ENCODE peak calls at places on chromosomes 1 and 21, in four cellular contexts. F is keratinocyte, B is fibroblast of the aortic adventitia, E is IMR-90. G is an unnamed sample.

GRCh38 chr21:42389449-42389835 is 6.4 kb downstream of the TMPRSS3 start:
- DNase-seq in B (no peak), E (no peak), F (no peak), G (no peak)

GRCh38 chr1:81801834-81802531 is 1.2 kb downstream of the ADGRL2 start:
- DNase-seq in E (peak; percentile 40), B (peak; percentile 68), F (no peak), G (peak; percentile 61)

GRCh38 chr1:107220036-107220435 is 79.2 kb downstream of the NTNG1 start:
- DNase-seq in F (no peak), E (no peak), B (no peak), G (no peak)

GRCh38 chr1:152227310-152227928 is 3.4 kb upstream of the HRNR start:
- DNase-seq in E (peak; percentile 2), F (no peak), B (peak; percentile 25), G (peak; percentile 29)

GRCh38 chr1:236421022-236421421 is 26.9 kb downstream of the EDARADD start:
- DNase-seq in B (no peak), F (peak; percentile 21), E (no peak), G (peak; percentile 8)

GRCh38 chr21:42421018-42421793 is 17.5 kb downstream of the UBASH3A start:
- DNase-seq in B (no peak), F (no peak), E (no peak), G (no peak)

GRCh38 chr1:223216482-223217205 is 73.6 kb upstream of the TLR5 start:
- DNase-seq in F (no peak), E (no peak), B (no peak), G (no peak)

GRCh38 chr1:202599669-202600431 is 110.4 kb downstream of the SYT2 start:
- DNase-seq in E (peak; percentile 84), B (peak; percentile 85), F (peak; percentile 53), G (peak; percentile 88)

GRCh38 chr21:29105218-29105617 is 25.2 kb upstream of the MAP3K7CL start:
- DNase-seq in F (peak; percentile 76), E (peak; percentile 63), B (peak; percentile 43), G (peak; percentile 48)

GRCh38 chr1:200738733-200739498 is at the start of gene CAMSAP2:
- DNase-seq in B (peak; percentile 82), E (peak; percentile 86), F (no peak), G (peak; percentile 93)

GRCh38 chr1:9371951-9372350 is 79.3 kb downstream of the SPSB1 start:
- DNase-seq in E (no peak), B (no peak), F (no peak), G (no peak)

GRCh38 chr1:203362561-203363055 is 11.7 kb upstream of the FMOD start:
- DNase-seq in F (no peak), E (no peak), B (no peak), G (no peak)

GRCh38 chr1:178706467-178706866 is 18.6 kb upstream of the RALGPS2 start:
- DNase-seq in E (peak; percentile 79), F (no peak), B (peak; percentile 77), G (peak; percentile 70)

GRCh38 chr21:32359719-32360260 is 33.0 kb downstream of the URB1 start:
- DNase-seq in B (no peak), F (no peak), E (no peak), G (peak; percentile 21)

GRCh38 chr1:44807364-44808062 is 362 bp upstream of the DYNLT4 start:
- DNase-seq in B (peak; percentile 100), E (peak; percentile 99), F (peak; percentile 96), G (peak; percentile 100)

GRCh38 chr1:241074507-241074906 is 282.5 kb downstream of the RGS7 start:
- DNase-seq in B (no peak), E (no peak), F (no peak), G (no peak)

GRCh38 chr1:74508449-74508848 is 4.0 kb downstream of the LRRC53 start:
- DNase-seq in F (no peak), B (no peak), E (no peak), G (no peak)

GRCh38 chr1:63773815-63774616 is at the start of gene ROR1:
- DNase-seq in F (no peak), E (peak; percentile 76), B (peak; percentile 80), G (peak; percentile 87)

GRCh38 chr1:179153217-179153616 is 71.3 kb downstream of the TOR3A start:
- DNase-seq in E (peak; percentile 16), F (no peak), B (peak; percentile 61), G (no peak)

GRCh38 chr1:185073725-185074124 is 28.4 kb downstream of the RNF2 start:
- DNase-seq in E (peak; percentile 2), B (peak; percentile 27), F (no peak), G (peak; percentile 9)

GRCh38 chr1:207863893-207864535 is 46.9 kb downstream of the CD34 start:
- DNase-seq in F (no peak), B (no peak), E (no peak), G (no peak)

GRCh38 chr1:54318415-54318814 is 87.8 kb downstream of the SSBP3 start:
- DNase-seq in F (no peak), B (no peak), E (no peak), G (no peak)

GRCh38 chr1:228871314-228872061 is 136.2 kb downstream of the RHOU start:
- DNase-seq in E (no peak), F (no peak), B (no peak), G (no peak)

GRCh38 chr1:228089520-228090380 is 7.2 kb downstream of the ARF1 start:
- DNase-seq in F (no peak), E (no peak), B (no peak), G (no peak)

GRCh38 chr1:8510041-8510823 is 192.3 kb downstream of the SLC45A1 start:
- DNase-seq in F (no peak), B (peak; percentile 92), E (peak; percentile 88), G (peak; percentile 67)

GRCh38 chr1:24720152-24720551 is 25.1 kb upstream of the CLIC4 start:
- DNase-seq in E (peak; percentile 85), F (no peak), B (peak; percentile 97), G (peak; percentile 96)

GRCh38 chr1:67646145-67647035 is 38.6 kb upstream of the GADD45A start:
- DNase-seq in B (peak; percentile 53), E (peak; percentile 23), F (no peak), G (peak; percentile 33)

GRCh38 chr21:45556645-45557601 is 14.7 kb upstream of the SLC19A1 start:
- DNase-seq in B (peak; percentile 18), E (no peak), F (no peak), G (no peak)

GRCh38 chr1:198258491-198258890 is 101.7 kb downstream of the NEK7 start:
- DNase-seq in F (no peak), E (peak; percentile 87), B (peak; percentile 71), G (peak; percentile 70)

GRCh38 chr1:169486281-169486904 is 649 bp upstream of the SLC19A2 start:
- DNase-seq in E (peak; percentile 66), F (no peak), B (peak; percentile 86), G (peak; percentile 66)

GRCh38 chr1:89952021-89952995 is 42.6 kb upstream of the ZNF326 start:
- DNase-seq in B (peak; percentile 59), E (peak; percentile 90), F (no peak), G (peak; percentile 48)

GRCh38 chr21:27631471-27631870 is 664.6 kb upstream of the ADAMTS5 start:
- DNase-seq in E (peak; percentile 72), F (no peak), B (peak; percentile 62), G (peak; percentile 30)

GRCh38 chr1:84037758-84038611 is 39.1 kb upstream of the TTLL7 start:
- DNase-seq in F (no peak), B (no peak), E (no peak), G (no peak)

GRCh38 chr1:23930861-23931471 is 17.8 kb upstream of the CNR2 start:
- DNase-seq in B (peak; percentile 65), F (no peak), E (peak; percentile 59), G (peak; percentile 64)

DNA sequence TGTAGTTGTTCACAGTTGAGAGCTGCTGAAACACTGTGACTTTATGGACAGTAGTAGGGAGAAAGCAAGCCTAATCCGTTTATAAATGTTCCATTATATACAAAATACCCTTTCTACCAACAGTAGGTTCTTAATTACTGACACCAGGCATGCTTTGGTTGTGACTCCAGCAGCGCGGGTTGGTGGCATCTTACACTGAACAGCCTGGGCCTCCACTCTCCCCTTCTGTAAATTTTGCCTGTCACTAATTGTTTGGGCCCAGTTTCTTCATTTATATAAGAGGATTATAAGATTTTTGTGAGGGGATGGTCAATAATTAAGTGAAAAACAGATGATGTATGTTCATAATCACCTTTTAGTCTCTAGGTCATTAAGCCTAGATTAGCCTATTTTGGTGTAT is 58.2 kb downstream of the ITSN1 start:
- DNase-seq in F (no peak), B (no peak), E (no peak), G (no peak)
- TF ChIP-seq CTCF in F (no peak), B (no peak), E (no peak), G (no peak)

DNA sequence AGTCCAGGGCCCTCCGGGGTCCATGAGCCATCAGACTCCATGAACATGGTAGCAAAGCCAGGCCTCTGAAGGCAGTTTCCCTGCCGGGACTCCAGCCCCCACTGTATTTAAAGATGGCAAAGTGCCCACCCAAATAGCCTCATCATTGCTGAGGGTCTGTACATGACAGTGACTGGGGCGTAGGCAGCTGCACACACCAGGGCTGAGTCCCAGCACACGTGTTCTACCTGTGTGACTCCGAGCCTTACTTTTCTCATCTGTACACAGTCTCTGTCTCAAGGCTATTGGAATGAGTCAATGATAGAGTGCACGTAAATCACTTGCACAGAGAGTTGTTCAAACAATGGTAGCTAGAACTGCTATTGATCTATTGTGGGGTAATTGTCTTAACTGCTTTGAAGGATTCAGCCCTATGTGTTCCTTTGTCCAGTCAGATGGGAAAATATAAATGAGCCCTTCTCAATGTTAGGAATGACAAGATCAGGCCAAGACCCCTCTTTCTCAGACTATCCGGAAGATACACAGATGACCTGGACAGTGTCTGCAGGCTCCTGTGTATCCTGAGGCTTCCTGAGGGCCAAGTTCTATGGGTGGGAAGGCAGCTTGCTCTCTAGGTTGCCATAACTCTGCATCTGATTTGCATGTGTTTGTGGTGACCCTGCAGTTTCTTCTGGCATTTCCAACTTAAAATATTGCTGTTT is 48.9 kb downstream of the RASSF5 start:
- DNase-seq in E (no peak), B (no peak), F (no peak), G (no peak)
- H3K4me3 ChIP-seq in E (no peak overlapping the region), B (no peak overlapping the region), F (no peak overlapping the region), G (no peak overlapping the region)

GRCh38 chr1:145730900-145731299 is 11.6 kb downstream of the CD160 start:
- DNase-seq in F (no peak), E (no peak), B (no peak), G (no peak)
- TF ChIP-seq CTCF in F (no peak), E (no peak), B (no peak), G (no peak)

GRCh38 chr1:16205333-16205671 is 7.2 kb downstream of the ARHGEF19 start:
- DNase-seq in E (no peak), F (no peak), B (no peak), G (no peak)

GRCh38 chr1:16205891-16206546 is 6.4 kb downstream of the ARHGEF19 start:
- DNase-seq in B (no peak), F (no peak), E (no peak), G (no peak)

GRCh38 chr1:16207318-16208269 is 4.9 kb downstream of the ARHGEF19 start:
- DNase-seq in E (no peak), F (no peak), B (no peak), G (no peak)

GRCh38 chr1:16208270-16208987 is 4.0 kb downstream of the ARHGEF19 start:
- DNase-seq in B (peak; percentile 31), E (peak; percentile 31), F (no peak), G (peak; percentile 29)

GRCh38 chr1:16206547-16207317 is 5.7 kb downstream of the ARHGEF19 start:
- DNase-seq in E (peak; percentile 98), F (peak; percentile 89), B (peak; percentile 98), G (peak; percentile 99)
- H3K4me3 ChIP-seq in E (peak overlapping the region; percentile 32), F (peak overlapping the region; percentile 72), B (peak overlapping the region; percentile 68), G (peak overlapping the region; percentile 55)

GRCh38 chr1:245277276-245277675 is 122.5 kb downstream of the KIF26B start:
- DNase-seq in B (no peak), F (no peak), E (no peak), G (no peak)
- TF ChIP-seq CTCF in B (peak; percentile 2), F (no peak), E (no peak), G (no peak)